ENCODE peak calls at places on chromosome 3, in six cellular contexts. B, U, S, A, D and N are unnamed samples.

GRCh38 chr3:193021506-193022010 is 103.9 kb upstream of the MB21D2 start:
- DNase-seq in U (no peak), S (no peak), B (no peak), A (no peak), D (no peak), N (no peak)

GRCh38 chr3:39378092-39378491 is 5.1 kb upstream of the SLC25A38 start:
- DNase-seq in D (no peak), A (peak), B (peak), S (no peak), U (peak), N (peak)

GRCh38 chr3:139473155-139473771 is 3.1 kb downstream of the RBP2 start:
- DNase-seq in A (no peak), D (no peak), U (peak), S (no peak), B (no peak), N (no peak)

GRCh38 chr3:45773044-45773443 is 23.3 kb downstream of the SLC6A20 start:
- DNase-seq in S (no peak), U (no peak), B (no peak), D (no peak), A (no peak), N (no peak)

GRCh38 chr3:126718506-126719445 is 14.7 kb downstream of the CHCHD6 start:
- DNase-seq in D (no peak), U (no peak), B (no peak), S (no peak), A (no peak), N (no peak)

GRCh38 chr3:76523337-76523736 is 516.6 kb upstream of the ROBO2 start:
- DNase-seq in D (no peak), B (no peak), U (no peak), A (no peak), S (no peak), N (no peak)

GRCh38 chr3:98985406-98985805 is 83.9 kb upstream of the DCBLD2 start:
- DNase-seq in B (no peak), U (no peak), S (no peak), D (no peak), A (no peak), N (no peak)

GRCh38 chr3:20511863-20512262 is 325.9 kb upstream of the SGO1 start:
- DNase-seq in U (peak), B (peak), D (peak), A (no peak), S (no peak), N (no peak)

GRCh38 chr3:94671078-94671477 is 608.2 kb downstream of the NSUN3 start:
- DNase-seq in A (no peak), B (no peak), U (no peak), D (no peak), S (no peak), N (no peak)

GRCh38 chr3:50237133-50237651 is 1.2 kb downstream of the GNAI2 start:
- DNase-seq in S (peak), B (no peak), U (no peak), A (peak), D (no peak), N (peak)

GRCh38 chr3:113668015-113668414 is 28.4 kb downstream of the USF3 start:
- DNase-seq in D (no peak), B (no peak), A (no peak), U (no peak), S (no peak), N (no peak)

GRCh38 chr3:81472600-81473362 is 288.7 kb downstream of the GBE1 start:
- DNase-seq in S (no peak), D (no peak), B (no peak), U (no peak), A (no peak), N (no peak)

GRCh38 chr3:70471464-70472342 is 159.3 kb upstream of the MDFIC2 start:
- DNase-seq in D (no peak), U (no peak), B (no peak), A (no peak), S (no peak), N (no peak)

GRCh38 chr3:14224895-14225294 is 46.3 kb downstream of the LSM3 start:
- DNase-seq in A (no peak), S (no peak), B (no peak), U (no peak), D (peak), N (no peak)

GRCh38 chr3:148534089-148534988 is 163.4 kb upstream of the AGTR1 start:
- DNase-seq in B (no peak), A (no peak), U (peak), D (no peak), S (no peak), N (no peak)

GRCh38 chr3:78823859-78824258 is 943.9 kb downstream of the ROBO1 start:
- DNase-seq in U (no peak), B (no peak), D (no peak), A (no peak), S (no peak), N (no peak)

GRCh38 chr3:128076783-128077624 is 24.8 kb downstream of the SEC61A1 start:
- DNase-seq in U (no peak), A (peak), S (peak), B (no peak), D (no peak), N (peak)

GRCh38 chr3:99817047-99817436 is 620 bp upstream of the CMSS1 start:
- DNase-seq in D (no peak), S (no peak), B (no peak), A (peak), U (peak), N (no peak)

GRCh38 chr3:40042752-40043443 is 233.5 kb downstream of the MYRIP start:
- DNase-seq in B (no peak), U (no peak), A (no peak), S (no peak), D (no peak), N (no peak)